ENCODE peak calls at places on chromosomes 5 and 9, in four cellular contexts. P is CD8-positive, alpha-beta T cell; L is DMS 273 treated with DMSO at 0.1 percent for 48 hours; X is hypothalamus. M is an unnamed sample.
A peak's percentile ranks its signal among the peaks of the same experiment; 100 is the strongest.

GRCh38 chr9:110178281-110178680 is 29.7 kb downstream of the C9orf152 start:
- DNase-seq in P (no peak), L (no peak), X (no peak), M (no peak)

GRCh38 chr5:173903396-173904140 is 15.4 kb downstream of the CPEB4 start:
- DNase-seq in P (no peak), L (no peak), X (no peak), M (no peak)

GRCh38 chr9:109816490-109816889 is 36.5 kb downstream of the PALM2AKAP2 start:
- DNase-seq in P (no peak), L (no peak), X (no peak), M (no peak)

GRCh38 chr5:54109931-54110330 is 200.4 kb downstream of the ARL15 start:
- DNase-seq in P (no peak), L (no peak), X (no peak), M (no peak)

GRCh38 chr5:172958268-172959046 is 767 bp upstream of the RPL26L1 start:
- DNase-seq in P (peak; percentile 47), L (no peak), X (peak; percentile 29), M (no peak)

GRCh38 chr5:66694036-66694435 is 97.8 kb downstream of the MAST4 start:
- DNase-seq in P (no peak), L (no peak), X (no peak), M (no peak)

GRCh38 chr9:5714501-5715401 is 85.8 kb downstream of the RIC1 start:
- DNase-seq in P (no peak), L (no peak), X (no peak), M (no peak)

GRCh38 chr5:152124413-152125082 is 199.9 kb upstream of the GLRA1 start:
- DNase-seq in P (no peak), L (no peak), X (no peak), M (no peak)

GRCh38 chr5:31410089-31410488 is 121.8 kb downstream of the DROSHA start:
- DNase-seq in P (no peak), L (no peak), X (no peak), M (no peak)

M was measured in NK-92 treated with Interleukin-12 subunit alpha and Interleukin-12 subunit beta, amount 100 ng/mL, for 24 hours.